ENCODE peak calls at places on chromosomes 12 and 14, in four cellular contexts. One of them, this sample, is unnamed.

GRCh38 chr12:124236651-124237050 is 58.2 kb upstream of the RFLNA start:
- DNase-seq in H1: no peak
- DNase-seq in GM12878: no peak
- DNase-seq in K562: no peak
- DNase-seq in this sample: no peak

GRCh38 chr14:100761481-100761880 is 34.8 kb downstream of the DLK1 start:
- DNase-seq in GM12878: no peak
- DNase-seq in K562: no peak
- DNase-seq in H1: no peak
- DNase-seq in this sample: no peak

GRCh38 chr12:56894698-56895368 is 39.4 kb downstream of the SDR9C7 start:
- DNase-seq in H1: no peak
- DNase-seq in K562: no peak
- DNase-seq in GM12878: no peak
- DNase-seq in this sample: no peak

GRCh38 chr14:99039316-99040041 is 232.5 kb downstream of the BCL11B start:
- DNase-seq in K562: no peak
- DNase-seq in GM12878: no peak
- DNase-seq in H1: no peak
- DNase-seq in this sample: no peak

GRCh38 chr12:17588968-17589367 is 501.0 kb downstream of the RERGL start:
- DNase-seq in GM12878: no peak
- DNase-seq in H1: peak; percentile 2
- DNase-seq in K562: no peak
- DNase-seq in this sample: peak; percentile 2

GRCh38 chr12:26614217-26614616 is 218.8 kb downstream of the ITPR2 start:
- DNase-seq in GM12878: no peak
- DNase-seq in K562: peak; percentile 14
- DNase-seq in H1: no peak
- DNase-seq in this sample: no peak

GRCh38 chr14:50659327-50659974 is 8.7 kb downstream of the SAV1 start:
- DNase-seq in K562: no peak
- DNase-seq in H1: no peak
- DNase-seq in GM12878: no peak
- DNase-seq in this sample: no peak

GRCh38 chr12:3651585-3652424 is 101.1 kb downstream of the CRACR2A start:
- DNase-seq in GM12878: no peak
- DNase-seq in K562: no peak
- DNase-seq in H1: no peak
- DNase-seq in this sample: no peak

DNA sequence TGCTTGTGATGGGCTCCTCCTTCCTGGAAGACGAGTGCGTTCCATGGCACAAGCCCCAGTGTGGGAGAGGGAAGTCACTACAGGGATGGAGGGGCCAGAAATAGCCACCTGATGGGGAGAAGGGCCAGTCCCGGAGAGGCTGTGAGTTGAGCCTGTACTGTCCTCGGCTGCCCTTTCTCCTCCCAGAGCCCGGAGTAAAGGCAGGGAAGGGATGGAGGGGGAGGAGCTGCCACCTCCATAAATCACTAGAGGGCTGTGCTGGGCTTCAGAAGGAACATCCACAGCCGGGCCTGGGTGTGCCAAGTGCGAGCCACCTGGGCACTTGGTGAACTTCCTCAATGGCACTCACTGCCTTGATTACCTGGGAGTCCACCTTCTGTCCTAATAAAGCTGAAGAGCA is 110.1 kb downstream of the RBM19 start:
- DNase-seq in K562: no peak
- DNase-seq in GM12878: no peak
- DNase-seq in H1: no peak
- DNase-seq in this sample: no peak
- TF ChIP-seq CEBPB in K562: no peak
- TF ChIP-seq CEBPB in GM12878: no peak
- TF ChIP-seq CEBPB in H1: no peak
- TF ChIP-seq CEBPB in this sample: no peak

DNA sequence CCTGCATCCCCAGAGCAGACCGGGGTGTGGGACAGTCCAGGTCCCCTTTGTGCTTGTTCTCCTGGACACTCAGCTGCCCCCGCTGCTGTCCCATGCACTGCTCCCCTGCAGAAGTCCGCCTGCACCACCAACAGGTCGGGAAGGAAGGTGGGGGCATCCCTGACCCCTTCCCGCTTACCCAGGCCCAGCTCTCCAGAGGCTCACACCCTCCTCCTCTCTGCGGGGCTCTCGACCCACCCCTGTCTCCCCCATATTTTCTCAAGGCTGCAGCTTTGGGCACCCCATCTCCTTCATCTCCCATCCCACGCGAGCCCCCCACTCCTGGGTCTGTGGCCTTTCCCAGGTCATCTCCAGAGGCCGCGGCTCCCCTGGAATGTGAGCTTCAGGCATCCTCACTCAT is 9.4 kb downstream of the ZBTB42 start:
- DNase-seq in GM12878: no peak
- DNase-seq in K562: no peak
- DNase-seq in H1: no peak
- DNase-seq in this sample: no peak
- TF ChIP-seq HDAC6 in GM12878: no peak
- TF ChIP-seq HDAC6 in K562: no peak
- TF ChIP-seq HDAC6 in H1: no peak
- TF ChIP-seq HDAC6 in this sample: no peak

DNA sequence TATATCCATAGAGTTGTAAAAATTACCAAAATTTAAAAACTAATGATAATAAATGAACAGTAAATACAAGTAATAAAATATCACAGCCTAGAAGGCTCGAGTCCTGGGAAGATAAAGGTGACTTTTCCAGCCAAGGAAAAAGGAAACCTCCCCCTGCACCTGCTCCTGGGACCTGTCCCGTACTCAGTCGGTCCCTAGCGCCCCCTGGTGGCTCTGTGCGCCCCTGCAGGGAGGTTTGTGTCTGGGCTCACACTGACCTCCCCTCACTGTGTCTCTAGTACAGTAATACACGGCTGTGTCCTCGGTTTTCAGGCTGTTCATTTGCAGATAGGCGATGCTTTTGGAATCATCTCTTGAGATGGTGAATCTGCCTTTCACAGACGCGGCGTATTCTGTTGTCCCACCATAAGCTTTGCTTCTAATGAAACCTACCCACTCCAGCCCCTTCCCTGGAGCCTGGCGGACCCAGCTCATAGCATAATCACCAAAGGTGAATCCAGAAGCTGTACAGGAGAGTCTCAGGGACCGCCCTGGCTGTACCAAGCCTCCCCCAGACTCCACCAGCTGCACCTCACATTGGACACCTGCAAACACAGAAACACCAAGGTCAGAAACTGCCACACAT is 1030.4 kb downstream of the TMEM121 start:
- DNase-seq in K562: peak; percentile 33
- DNase-seq in GM12878: no peak
- DNase-seq in H1: no peak
- DNase-seq in this sample: peak; percentile 27
- TF ChIP-seq CTCF in K562: peak; percentile 61
- TF ChIP-seq CTCF in GM12878: peak; percentile 94
- TF ChIP-seq CTCF in H1: peak; percentile 46
- TF ChIP-seq CTCF in this sample: peak; percentile 74

GRCh38 chr14:55849833-55850232 is 268.4 kb upstream of the PELI2 start:
- DNase-seq in GM12878: no peak
- DNase-seq in H1: no peak
- DNase-seq in K562: no peak
- DNase-seq in this sample: no peak

GRCh38 chr14:55848964-55849363 is 269.0 kb downstream of the KTN1 start:
- DNase-seq in K562: no peak
- DNase-seq in H1: no peak
- DNase-seq in GM12878: no peak
- DNase-seq in this sample: no peak

GRCh38 chr14:55850803-55851202 is 267.4 kb upstream of the PELI2 start:
- DNase-seq in K562: no peak
- DNase-seq in H1: no peak
- DNase-seq in GM12878: no peak
- DNase-seq in this sample: no peak

GRCh38 chr14:55851961-55852360 is 266.2 kb upstream of the PELI2 start:
- DNase-seq in H1: no peak
- DNase-seq in GM12878: no peak
- DNase-seq in K562: no peak
- DNase-seq in this sample: no peak

GRCh38 chr14:55851301-55851700 is 266.9 kb upstream of the PELI2 start:
- DNase-seq in H1: no peak
- DNase-seq in K562: no peak
- DNase-seq in GM12878: no peak
- DNase-seq in this sample: no peak
- TF ChIP-seq CEBPB in H1: no peak
- TF ChIP-seq CEBPB in K562: no peak
- TF ChIP-seq CEBPB in GM12878: no peak
- TF ChIP-seq CEBPB in this sample: no peak

GRCh38 chr14:20873370-20874177 is 17.6 kb upstream of the RNASE3 start:
- DNase-seq in K562: peak; percentile 44
- DNase-seq in GM12878: no peak
- DNase-seq in H1: peak; percentile 87
- DNase-seq in this sample: peak; percentile 41
- TF ChIP-seq HDAC6 in K562: no peak
- TF ChIP-seq HDAC6 in GM12878: no peak
- TF ChIP-seq HDAC6 in H1: no peak
- TF ChIP-seq HDAC6 in this sample: no peak

DNA sequence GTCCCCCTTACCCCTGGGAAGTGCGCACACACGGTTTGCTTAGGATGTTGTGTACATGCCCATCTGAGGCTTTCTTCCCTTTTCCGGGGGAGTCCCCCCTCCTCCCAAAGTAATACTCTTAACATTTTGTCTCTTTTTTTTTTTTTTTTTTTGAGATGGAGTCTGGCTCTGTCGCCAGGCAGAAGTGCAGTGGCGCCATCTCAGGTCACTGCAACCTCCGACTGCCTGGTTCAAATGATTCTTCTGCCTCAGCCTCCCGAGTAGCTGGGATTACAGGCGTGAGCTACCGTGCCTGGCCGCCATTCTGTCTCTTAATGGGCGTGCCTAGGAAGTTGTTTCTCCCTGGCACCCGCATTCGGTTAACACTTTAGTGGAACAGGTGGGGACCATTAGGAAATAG is 4.5 kb upstream of the GMFB start:
- DNase-seq in GM12878: no peak
- DNase-seq in K562: no peak
- DNase-seq in H1: peak; percentile 13
- DNase-seq in this sample: no peak
- TF ChIP-seq CTCF in GM12878: no peak
- TF ChIP-seq CTCF in K562: peak; percentile 14
- TF ChIP-seq CTCF in H1: peak; percentile 18
- TF ChIP-seq CTCF in this sample: peak; percentile 27

GRCh38 chr14:30330452-30330851 is 228.5 kb upstream of the G2E3 start:
- DNase-seq in H1: no peak
- DNase-seq in GM12878: no peak
- DNase-seq in K562: peak; percentile 26
- DNase-seq in this sample: no peak
- TF ChIP-seq CEBPB in H1: no peak
- TF ChIP-seq CEBPB in GM12878: no peak
- TF ChIP-seq CEBPB in K562: no peak
- TF ChIP-seq CEBPB in this sample: no peak